ENCODE peak calls at places on chromosomes 4 and X, in five cellular contexts. X is dorsolateral prefrontal cortex, V is astrocyte of the spinal cord, O is HL-60, I is AG09309. Y is an unnamed sample.

GRCh38 chr4:144709793-144710525 is 64.0 kb downstream of the HHIP start:
- DNase-seq in X (no peak), V (peak), O (no peak), I (no peak), Y (peak)

GRCh38 chr4:61301285-61301684 is 101.2 kb downstream of the ADGRL3 start:
- DNase-seq in X (no peak), V (no peak), O (no peak), I (no peak), Y (no peak)

GRCh38 chr4:95867919-95868318 is 28.0 kb downstream of the PDHA2 start:
- DNase-seq in X (no peak), V (peak), O (no peak), I (no peak), Y (peak)

GRCh38 chr4:44804301-44804700 is 77.9 kb upstream of the GNPDA2 start:
- DNase-seq in X (no peak), V (no peak), O (no peak), I (no peak), Y (no peak)

GRCh38 chr4:3074846-3075651 is 568 bp downstream of the HTT start:
- DNase-seq in X (no peak), V (peak), O (peak), I (no peak), Y (peak)

GRCh38 chr4:95732061-95732460 is 107.8 kb upstream of the PDHA2 start:
- DNase-seq in X (no peak), V (peak), O (no peak), I (no peak), Y (peak)

GRCh38 chr4:64158648-64159326 is 250.5 kb downstream of the TECRL start:
- DNase-seq in X (no peak), V (peak), O (peak), I (peak), Y (peak)

GRCh38 chrX:21255207-21255606 is 119.0 kb upstream of the CNKSR2 start:
- DNase-seq in X (no peak), V (no peak), O (no peak), I (no peak), Y (no peak)

GRCh38 chrX:41761702-41762101 is 37.7 kb downstream of the GPR82 start:
- DNase-seq in X (no peak), V (no peak), O (no peak), I (no peak), Y (no peak)

GRCh38 chr4:187798385-187798784 is 197.2 kb upstream of the ZFP42 start:
- DNase-seq in X (no peak), V (no peak), O (no peak), I (no peak), Y (no peak)

GRCh38 chr4:173448919-173449641 is 50.2 kb upstream of the SCRG1 start:
- DNase-seq in X (no peak), V (no peak), O (no peak), I (no peak), Y (no peak)

GRCh38 chr4:9880411-9881197 is 99.2 kb downstream of the DRD5 start:
- DNase-seq in X (no peak), V (no peak), O (no peak), I (no peak), Y (peak)

GRCh38 chr4:71304289-71304850 is 34.5 kb upstream of the SLC4A4 start:
- DNase-seq in X (no peak), V (no peak), O (no peak), I (no peak), Y (no peak)

GRCh38 chr4:54237770-54238169 is 8.7 kb downstream of the PDGFRA start:
- DNase-seq in X (no peak), V (no peak), O (no peak), I (no peak), Y (no peak)

GRCh38 chr4:16764622-16765021 is 133.8 kb downstream of the LDB2 start:
- DNase-seq in X (no peak), V (peak), O (no peak), I (no peak), Y (peak)

GRCh38 chr4:52869656-52870055 is 7.5 kb downstream of the RASL11B start:
- DNase-seq in X (no peak), V (no peak), O (no peak), I (no peak), Y (no peak)

GRCh38 chr4:78409612-78410202 is 141.9 kb upstream of the ANXA3 start:
- DNase-seq in X (no peak), V (no peak), O (no peak), I (no peak), Y (no peak)

GRCh38 chr4:8761167-8761823 is 110.3 kb downstream of the HMX1 start:
- DNase-seq in X (no peak), V (no peak), O (no peak), I (no peak), Y (no peak)

GRCh38 chrX:148537556-148538182 is 37.3 kb downstream of the AFF2 start:
- DNase-seq in X (no peak), V (no peak), O (no peak), I (no peak), Y (no peak)

GRCh38 chr4:81469774-81470455 is 1.8 kb downstream of the RASGEF1B start:
- DNase-seq in X (no peak), V (no peak), O (no peak), I (no peak), Y (no peak)

GRCh38 chr4:23938796-23939195 is 48.9 kb upstream of the PPARGC1A start:
- DNase-seq in X (peak), V (no peak), O (no peak), I (no peak), Y (no peak)

GRCh38 chrX:133674726-133675470 is 259.6 kb upstream of the GPC4 start:
- DNase-seq in X (no peak), V (no peak), O (no peak), I (no peak), Y (no peak)

GRCh38 chr4:172686021-172686420 is 482.6 kb upstream of the GALNT7 start:
- DNase-seq in X (no peak), V (no peak), O (no peak), I (no peak), Y (no peak)

GRCh38 chr4:127055349-127055748 is 577.4 kb upstream of the INTU start:
- DNase-seq in X (peak), V (peak), O (no peak), I (no peak), Y (peak)

GRCh38 chr4:12126476-12126875 is 697.8 kb upstream of the HS3ST1 start:
- DNase-seq in X (no peak), V (no peak), O (peak), I (no peak), Y (no peak)

GRCh38 chr4:86556791-86557415 is 37.2 kb upstream of the PTPN13 start:
- DNase-seq in X (no peak), V (peak), O (no peak), I (no peak), Y (peak)

GRCh38 chrX:72126539-72127140 is 5.1 kb downstream of the RTL5 start:
- DNase-seq in X (peak), V (peak), O (peak), I (peak), Y (peak)

GRCh38 chr4:124334119-124334518 is 378.4 kb downstream of the ANKRD50 start:
- DNase-seq in X (no peak), V (peak), O (no peak), I (peak), Y (peak)

GRCh38 chr4:7165874-7166201 is 26.5 kb upstream of the SORCS2 start:
- DNase-seq in X (peak), V (no peak), O (no peak), I (no peak), Y (no peak)

GRCh38 chr4:2321279-2322196 is 59.6 kb upstream of the MXD4 start:
- DNase-seq in X (no peak), V (peak), O (no peak), I (no peak), Y (no peak)

GRCh38 chrX:35919536-35920309 is at the start of gene CFAP47:
- DNase-seq in X (peak), V (peak), O (no peak), I (no peak), Y (peak)
- H3K4me3 ChIP-seq in X (peak), V (peak), O (no peak), I (no peak), Y (no peak)

GRCh38 chrX:153792368-153792767 is 1.8 kb downstream of the IDH3G start:
- DNase-seq in X (no peak), V (no peak), O (no peak), I (no peak), Y (no peak)

GRCh38 chrX:153793291-153793690 is 884 bp downstream of the IDH3G start:
- DNase-seq in X (no peak), V (no peak), O (no peak), I (no peak), Y (no peak)

GRCh38 chrX:153794897-153795816 is 689 bp downstream of the SSR4 start:
- DNase-seq in X (no peak), V (no peak), O (no peak), I (no peak), Y (no peak)

GRCh38 chrX:153791104-153791852 is 2.9 kb downstream of the IDH3G start:
- DNase-seq in X (no peak), V (no peak), O (no peak), I (no peak), Y (no peak)

GRCh38 chrX:153794018-153794896 is at the start of the genes IDH3G and SSR4:
- DNase-seq in X (peak), V (peak), O (peak), I (peak), Y (peak)
- TF ChIP-seq CTCF in X (no peak), V (no peak), O (no peak), I (no peak), Y (peak)

DNA sequence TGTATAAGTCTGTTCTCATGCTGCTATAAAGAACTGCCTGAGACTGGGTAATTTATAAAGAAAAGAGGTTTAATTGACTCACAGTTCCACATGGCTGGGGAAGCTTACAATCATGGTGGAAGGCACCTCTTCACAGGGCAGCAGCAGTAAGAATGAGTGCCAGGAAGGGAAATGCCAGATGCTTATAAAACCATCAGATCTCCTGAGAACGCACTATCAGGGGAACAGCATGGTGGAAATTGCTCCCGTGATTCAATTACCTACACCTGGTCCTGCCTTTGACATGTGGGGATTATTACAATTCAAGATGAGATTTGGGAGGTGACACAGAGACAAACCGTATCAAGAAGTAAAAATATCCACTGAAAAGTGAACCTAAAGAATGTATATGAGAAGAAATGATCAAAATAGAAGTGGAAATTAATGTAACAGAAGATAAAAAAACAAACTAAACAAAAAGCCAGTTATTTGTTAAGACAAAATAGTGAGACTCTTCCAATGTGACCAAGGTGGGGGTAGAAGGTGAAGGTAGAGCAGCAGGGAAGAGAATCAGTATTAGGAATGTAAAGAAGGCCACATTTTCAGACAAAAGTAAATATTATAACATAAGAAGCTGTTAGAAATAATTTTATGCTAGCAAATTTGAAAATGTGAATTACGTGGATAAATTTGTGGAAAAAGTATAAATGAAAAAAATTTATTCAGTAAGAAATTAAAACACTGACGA is 372.9 kb downstream of the NKX6-1 start:
- DNase-seq in X (no peak), V (no peak), O (no peak), I (no peak), Y (no peak)
- H3K4me3 ChIP-seq in X (no peak), V (no peak), O (no peak), I (no peak), Y (no peak)

GRCh38 chr4:122576261-122577188 is 44.3 kb downstream of the IL21 start:
- DNase-seq in X (no peak), V (peak), O (peak), I (peak), Y (peak)
- TF ChIP-seq CTCF in X (peak), V (peak), O (peak), I (peak), Y (peak)

GRCh38 chr4:48654015-48654664 is 125.9 kb downstream of the FRYL start:
- DNase-seq in X (no peak), V (peak), O (no peak), I (no peak), Y (peak)
- H3K4me3 ChIP-seq in X (peak), V (no peak), O (no peak), I (no peak), Y (peak)

GRCh38 chrX:10441464-10441863 is 178.9 kb downstream of the MID1 start:
- DNase-seq in X (no peak), V (no peak), O (no peak), I (no peak), Y (no peak)

GRCh38 chrX:10447577-10448214 is 172.7 kb downstream of the MID1 start:
- DNase-seq in X (no peak), V (peak), O (no peak), I (peak), Y (peak)

DNA sequence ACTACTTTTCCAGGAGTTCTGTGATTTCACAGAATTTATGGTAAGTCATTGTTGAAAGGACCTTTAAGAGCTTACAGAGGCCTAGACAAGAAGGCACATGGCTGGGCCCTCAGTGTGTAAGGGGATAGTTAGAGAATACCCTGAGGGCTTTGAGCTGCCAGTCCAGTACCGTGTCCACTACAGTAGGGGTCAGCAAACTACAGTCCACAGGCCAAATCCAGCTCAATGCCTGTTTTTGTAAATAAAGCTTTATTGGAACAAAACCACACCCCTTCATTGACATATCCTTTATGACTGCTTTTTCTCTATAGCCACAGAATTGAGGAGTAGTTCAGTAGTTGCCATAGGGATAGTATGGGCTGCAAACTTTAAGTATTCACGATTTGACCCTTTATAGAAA is 176.2 kb downstream of the MID1 start:
- DNase-seq in X (no peak), V (no peak), O (no peak), I (no peak), Y (peak)
- TF ChIP-seq CTCF in X (no peak), V (no peak), O (no peak), I (peak), Y (peak)

GRCh38 chr4:147734496-147734895 is 2.6 kb downstream of the ARHGAP10 start:
- DNase-seq in X (no peak), V (no peak), O (peak), I (no peak), Y (no peak)
- H3K4me3 ChIP-seq in X (no peak), V (peak), O (no peak), I (no peak), Y (peak)

GRCh38 chr4:74376888-74377483 is 12.0 kb downstream of the EREG start:
- DNase-seq in X (no peak), V (peak), O (peak), I (peak), Y (peak)
- TF ChIP-seq CTCF in X (peak), V (peak), O (no peak), I (peak), Y (peak)

Y was measured in choroid plexus epithelial cell.